ENCODE peak calls at places on chromosomes 12 and 14, in nine cellular contexts. One of them, this sample, is unnamed. For H3K36me3, the result is how much of the 10 kb centered on the place peaks cover.

GRCh38 chr12:85688837-85689236 is 147.4 kb downstream of the RASSF9 start:
- DNase-seq in fibroblast of lung: peak
- DNase-seq in HCT116: no peak
- DNase-seq in left lung: no peak
- DNase-seq in transverse colon: no peak
- DNase-seq in left ventricle myocardium inferior: no peak
- DNase-seq in ovary: no peak
- DNase-seq in ascending aorta: no peak
- DNase-seq in mucosa of descending colon: no peak
- DNase-seq in this sample: peak

GRCh38 chr14:20848955-20849570 is 42.1 kb upstream of the RNASE3 start:
- DNase-seq in left lung: no peak
- DNase-seq in ovary: no peak
- DNase-seq in HCT116: no peak
- DNase-seq in left ventricle myocardium inferior: no peak
- DNase-seq in mucosa of descending colon: no peak
- DNase-seq in transverse colon: no peak
- DNase-seq in fibroblast of lung: no peak
- DNase-seq in ascending aorta: no peak
- DNase-seq in this sample: no peak

GRCh38 chr14:73807439-73807838 is 44.2 kb upstream of the PTGR2 start:
- DNase-seq in transverse colon: no peak
- DNase-seq in left ventricle myocardium inferior: no peak
- DNase-seq in ovary: no peak
- DNase-seq in mucosa of descending colon: no peak
- DNase-seq in fibroblast of lung: no peak
- DNase-seq in HCT116: no peak
- DNase-seq in left lung: no peak
- DNase-seq in ascending aorta: no peak
- DNase-seq in this sample: no peak

GRCh38 chr14:20356422-20356821 is 13.0 kb downstream of the PARP2 start:
- DNase-seq in left lung: no peak
- DNase-seq in mucosa of descending colon: no peak
- DNase-seq in ascending aorta: no peak
- DNase-seq in fibroblast of lung: peak
- DNase-seq in left ventricle myocardium inferior: no peak
- DNase-seq in HCT116: no peak
- DNase-seq in transverse colon: no peak
- DNase-seq in ovary: no peak
- DNase-seq in this sample: peak

GRCh38 chr12:104852904-104853303 is 105.2 kb downstream of the SLC41A2 start:
- DNase-seq in mucosa of descending colon: no peak
- DNase-seq in left ventricle myocardium inferior: no peak
- DNase-seq in ovary: no peak
- DNase-seq in HCT116: no peak
- DNase-seq in fibroblast of lung: peak
- DNase-seq in transverse colon: no peak
- DNase-seq in ascending aorta: no peak
- DNase-seq in left lung: no peak
- DNase-seq in this sample: no peak

GRCh38 chr14:96274122-96274910 is 18.3 kb downstream of the BDKRB1 start:
- DNase-seq in transverse colon: no peak
- DNase-seq in ovary: no peak
- DNase-seq in fibroblast of lung: peak
- DNase-seq in mucosa of descending colon: no peak
- DNase-seq in ascending aorta: no peak
- DNase-seq in left lung: no peak
- DNase-seq in left ventricle myocardium inferior: no peak
- DNase-seq in HCT116: no peak
- DNase-seq in this sample: no peak

GRCh38 chr14:81125536-81125935 is 95.2 kb downstream of the GTF2A1 start:
- DNase-seq in mucosa of descending colon: no peak
- DNase-seq in ascending aorta: no peak
- DNase-seq in left lung: no peak
- DNase-seq in fibroblast of lung: no peak
- DNase-seq in ovary: no peak
- DNase-seq in transverse colon: no peak
- DNase-seq in left ventricle myocardium inferior: no peak
- DNase-seq in HCT116: no peak
- DNase-seq in this sample: no peak

GRCh38 chr12:50517456-50518048 is 12.8 kb downstream of the DIP2B start:
- DNase-seq in fibroblast of lung: peak
- DNase-seq in mucosa of descending colon: no peak
- DNase-seq in left lung: no peak
- DNase-seq in ovary: no peak
- DNase-seq in ascending aorta: no peak
- DNase-seq in transverse colon: no peak
- DNase-seq in HCT116: no peak
- DNase-seq in left ventricle myocardium inferior: no peak
- DNase-seq in this sample: peak

GRCh38 chr14:74954232-74954946 is 1.0 kb downstream of the PGF start:
- DNase-seq in fibroblast of lung: no peak
- DNase-seq in transverse colon: no peak
- DNase-seq in left ventricle myocardium inferior: no peak
- DNase-seq in mucosa of descending colon: no peak
- DNase-seq in ascending aorta: no peak
- DNase-seq in left lung: peak
- DNase-seq in ovary: no peak
- DNase-seq in HCT116: no peak
- DNase-seq in this sample: no peak

GRCh38 chr14:34732802-34733201 is 18.4 kb upstream of the CFL2 start:
- DNase-seq in HCT116: no peak
- DNase-seq in fibroblast of lung: no peak
- DNase-seq in mucosa of descending colon: no peak
- DNase-seq in ovary: no peak
- DNase-seq in transverse colon: no peak
- DNase-seq in ascending aorta: no peak
- DNase-seq in left lung: no peak
- DNase-seq in left ventricle myocardium inferior: no peak
- DNase-seq in this sample: no peak

GRCh38 chr12:102954143-102954542 is 3.3 kb upstream of the ASCL1 start:
- DNase-seq in transverse colon: no peak
- DNase-seq in HCT116: no peak
- DNase-seq in left lung: no peak
- DNase-seq in fibroblast of lung: no peak
- DNase-seq in ascending aorta: no peak
- DNase-seq in ovary: no peak
- DNase-seq in left ventricle myocardium inferior: no peak
- DNase-seq in mucosa of descending colon: no peak
- DNase-seq in this sample: no peak

GRCh38 chr12:69337325-69337724 is 10.9 kb upstream of the LYZ start:
- DNase-seq in fibroblast of lung: no peak
- DNase-seq in left lung: no peak
- DNase-seq in transverse colon: no peak
- DNase-seq in mucosa of descending colon: no peak
- DNase-seq in left ventricle myocardium inferior: no peak
- DNase-seq in ovary: no peak
- DNase-seq in ascending aorta: no peak
- DNase-seq in HCT116: no peak
- DNase-seq in this sample: no peak

GRCh38 chr12:8692573-8692972 is 5.2 kb upstream of the RIMKLB start:
- DNase-seq in fibroblast of lung: peak
- DNase-seq in HCT116: no peak
- DNase-seq in left ventricle myocardium inferior: no peak
- DNase-seq in mucosa of descending colon: peak
- DNase-seq in transverse colon: peak
- DNase-seq in left lung: no peak
- DNase-seq in ovary: peak
- DNase-seq in ascending aorta: peak
- DNase-seq in this sample: peak

GRCh38 chr12:26092706-26093105 is 32.1 kb downstream of the BHLHE41 start:
- DNase-seq in ascending aorta: no peak
- DNase-seq in HCT116: no peak
- DNase-seq in left ventricle myocardium inferior: no peak
- DNase-seq in ovary: no peak
- DNase-seq in transverse colon: no peak
- DNase-seq in fibroblast of lung: peak
- DNase-seq in left lung: no peak
- DNase-seq in mucosa of descending colon: no peak
- DNase-seq in this sample: no peak

GRCh38 chr12:77003961-77004360 is 61.4 kb downstream of the E2F7 start:
- DNase-seq in ascending aorta: no peak
- DNase-seq in transverse colon: no peak
- DNase-seq in left lung: no peak
- DNase-seq in ovary: no peak
- DNase-seq in mucosa of descending colon: no peak
- DNase-seq in left ventricle myocardium inferior: no peak
- DNase-seq in fibroblast of lung: no peak
- DNase-seq in HCT116: no peak
- DNase-seq in this sample: no peak

GRCh38 chr14:73662439-73663056 is 17.8 kb downstream of the DNAL1 start:
- DNase-seq in HCT116: peak
- DNase-seq in fibroblast of lung: peak
- DNase-seq in mucosa of descending colon: no peak
- DNase-seq in left ventricle myocardium inferior: no peak
- DNase-seq in transverse colon: no peak
- DNase-seq in left lung: no peak
- DNase-seq in ascending aorta: no peak
- DNase-seq in ovary: no peak
- DNase-seq in this sample: peak

DNA sequence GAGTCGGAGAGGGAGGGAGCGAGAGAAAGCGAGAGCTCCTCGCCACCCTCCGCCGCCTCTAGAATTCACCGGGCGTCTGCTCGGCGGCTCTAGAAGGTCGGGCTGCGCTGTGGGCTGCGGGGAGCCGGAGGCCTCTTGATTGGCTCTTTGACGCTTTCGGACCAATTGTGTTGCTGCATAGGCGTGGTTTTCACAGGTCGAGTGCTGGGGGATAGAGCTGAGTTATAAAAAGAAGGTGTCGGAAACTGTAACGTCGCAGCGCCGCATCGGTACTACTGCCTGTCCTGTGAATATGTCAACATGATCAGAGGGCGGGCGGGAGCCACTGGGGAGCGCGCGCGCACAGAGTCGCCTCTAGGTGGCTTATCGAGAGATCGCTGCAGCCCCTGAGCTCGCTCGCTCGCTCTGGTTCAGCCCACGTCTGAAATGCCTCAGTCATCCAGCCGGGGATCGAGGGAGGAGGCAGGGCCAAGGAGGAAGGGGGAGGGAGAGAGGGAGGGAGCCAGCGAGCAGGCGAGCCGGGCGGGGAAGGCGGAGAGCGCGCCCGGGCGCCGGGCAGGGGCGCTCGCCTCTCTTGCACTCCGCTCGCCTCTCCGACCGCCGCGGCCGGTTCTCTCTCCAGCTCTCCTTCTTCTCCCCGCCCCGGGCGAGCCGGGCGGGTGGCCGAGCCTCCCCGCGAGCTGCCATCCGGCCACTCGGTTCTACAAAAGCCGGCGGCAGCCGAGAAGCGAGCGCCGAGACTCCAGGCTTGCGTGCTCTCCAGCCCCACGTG is at the start of gene TBX3:
- DNase-seq in left lung: peak
- DNase-seq in mucosa of descending colon: peak
- DNase-seq in ovary: peak
- DNase-seq in ascending aorta: peak
- DNase-seq in left ventricle myocardium inferior: peak
- DNase-seq in HCT116: peak
- DNase-seq in transverse colon: peak
- DNase-seq in fibroblast of lung: peak
- DNase-seq in this sample: peak
- TF ChIP-seq CTCF in left lung: peak
- TF ChIP-seq CTCF in mucosa of descending colon: peak
- TF ChIP-seq CTCF in ovary: peak
- TF ChIP-seq CTCF in ascending aorta: peak
- TF ChIP-seq CTCF in left ventricle myocardium inferior: peak
- TF ChIP-seq CTCF in HCT116: peak
- TF ChIP-seq CTCF in transverse colon: peak
- TF ChIP-seq CTCF in fibroblast of lung: peak
- TF ChIP-seq CTCF in this sample: peak

GRCh38 chr12:52014567-52015392 is 8.0 kb downstream of the TAMALIN start:
- DNase-seq in transverse colon: no peak
- DNase-seq in ascending aorta: no peak
- DNase-seq in mucosa of descending colon: no peak
- DNase-seq in left lung: no peak
- DNase-seq in left ventricle myocardium inferior: no peak
- DNase-seq in ovary: no peak
- DNase-seq in fibroblast of lung: peak
- DNase-seq in HCT116: no peak
- DNase-seq in this sample: no peak
- H3K4me3 ChIP-seq in transverse colon: no peak
- H3K4me3 ChIP-seq in ascending aorta: no peak
- H3K4me3 ChIP-seq in mucosa of descending colon: no peak
- H3K4me3 ChIP-seq in left lung: no peak
- H3K4me3 ChIP-seq in left ventricle myocardium inferior: no peak
- H3K4me3 ChIP-seq in ovary: no peak
- H3K4me3 ChIP-seq in fibroblast of lung: no peak
- H3K4me3 ChIP-seq in HCT116: no peak
- H3K4me3 ChIP-seq in this sample: no peak

GRCh38 chr12:65832217-65832616 is 7.9 kb downstream of the HMGA2 start:
- DNase-seq in ovary: no peak
- DNase-seq in left ventricle myocardium inferior: no peak
- DNase-seq in ascending aorta: no peak
- DNase-seq in fibroblast of lung: peak
- DNase-seq in mucosa of descending colon: no peak
- DNase-seq in HCT116: no peak
- DNase-seq in left lung: no peak
- DNase-seq in transverse colon: no peak
- DNase-seq in this sample: peak
- H3K36me3 ChIP-seq in ovary: under half
- H3K36me3 ChIP-seq in left ventricle myocardium inferior: under half
- H3K36me3 ChIP-seq in ascending aorta: under half
- H3K36me3 ChIP-seq in fibroblast of lung: under half
- H3K36me3 ChIP-seq in mucosa of descending colon: under half
- H3K36me3 ChIP-seq in HCT116: under half
- H3K36me3 ChIP-seq in left lung: under half
- H3K36me3 ChIP-seq in transverse colon: under half
- H3K36me3 ChIP-seq in this sample: under half

GRCh38 chr12:51520576-51521325 is 70.3 kb upstream of the SCN8A start:
- DNase-seq in left ventricle myocardium inferior: no peak
- DNase-seq in left lung: no peak
- DNase-seq in ascending aorta: no peak
- DNase-seq in fibroblast of lung: no peak
- DNase-seq in transverse colon: no peak
- DNase-seq in ovary: no peak
- DNase-seq in HCT116: no peak
- DNase-seq in mucosa of descending colon: no peak
- DNase-seq in this sample: no peak

GRCh38 chr12:51517316-51517715 is 73.7 kb upstream of the SCN8A start:
- DNase-seq in ascending aorta: no peak
- DNase-seq in left ventricle myocardium inferior: no peak
- DNase-seq in fibroblast of lung: no peak
- DNase-seq in HCT116: no peak
- DNase-seq in mucosa of descending colon: no peak
- DNase-seq in left lung: no peak
- DNase-seq in transverse colon: no peak
- DNase-seq in ovary: no peak
- DNase-seq in this sample: no peak

GRCh38 chr12:51519755-51520154 is 71.3 kb upstream of the SCN8A start:
- DNase-seq in HCT116: no peak
- DNase-seq in left lung: no peak
- DNase-seq in fibroblast of lung: no peak
- DNase-seq in transverse colon: no peak
- DNase-seq in ovary: no peak
- DNase-seq in ascending aorta: no peak
- DNase-seq in left ventricle myocardium inferior: no peak
- DNase-seq in mucosa of descending colon: no peak
- DNase-seq in this sample: no peak

GRCh38 chr12:51521554-51522276 is 69.3 kb upstream of the SCN8A start:
- DNase-seq in HCT116: no peak
- DNase-seq in transverse colon: no peak
- DNase-seq in ascending aorta: no peak
- DNase-seq in mucosa of descending colon: no peak
- DNase-seq in fibroblast of lung: peak
- DNase-seq in left ventricle myocardium inferior: no peak
- DNase-seq in left lung: no peak
- DNase-seq in ovary: no peak
- DNase-seq in this sample: peak

GRCh38 chr12:51517800-51518199 is 73.2 kb upstream of the SCN8A start:
- DNase-seq in left lung: no peak
- DNase-seq in transverse colon: no peak
- DNase-seq in fibroblast of lung: no peak
- DNase-seq in HCT116: no peak
- DNase-seq in ovary: no peak
- DNase-seq in mucosa of descending colon: no peak
- DNase-seq in ascending aorta: no peak
- DNase-seq in left ventricle myocardium inferior: no peak
- DNase-seq in this sample: no peak
- TF ChIP-seq CTCF in left lung: no peak
- TF ChIP-seq CTCF in transverse colon: no peak
- TF ChIP-seq CTCF in fibroblast of lung: no peak
- TF ChIP-seq CTCF in HCT116: no peak
- TF ChIP-seq CTCF in ovary: no peak
- TF ChIP-seq CTCF in mucosa of descending colon: no peak
- TF ChIP-seq CTCF in ascending aorta: no peak
- TF ChIP-seq CTCF in left ventricle myocardium inferior: no peak
- TF ChIP-seq CTCF in this sample: no peak